ENCODE peak calls at places on chromosomes 11 and 22, in four cellular contexts. One of them, this sample, is unnamed.

GRCh38 chr11:132943737-132944556 is 588.4 kb downstream of the OPCML start:
- DNase-seq in T47D: no peak
- DNase-seq in stimulated activated CD4-positive, alpha-beta T cell treated with anti-CD3 and anti-CD28 coated beads, Interleukin-12 subunit alpha, Interleukin-12 subunit beta, amount 100 ng/mL, for 4 hours: no peak
- DNase-seq in CD4-positive, CD25-positive, alpha-beta regulatory T cell: no peak
- DNase-seq in this sample: peak

GRCh38 chr11:48150213-48150612 is 66.4 kb upstream of the OR4B1 start:
- DNase-seq in stimulated activated CD4-positive, alpha-beta T cell treated with anti-CD3 and anti-CD28 coated beads, Interleukin-12 subunit alpha, Interleukin-12 subunit beta, amount 100 ng/mL, for 4 hours: no peak
- DNase-seq in T47D: no peak
- DNase-seq in CD4-positive, CD25-positive, alpha-beta regulatory T cell: no peak
- DNase-seq in this sample: no peak

GRCh38 chr22:49301398-49302149 is 526.1 kb downstream of the BRD1 start:
- DNase-seq in stimulated activated CD4-positive, alpha-beta T cell treated with anti-CD3 and anti-CD28 coated beads, Interleukin-12 subunit alpha, Interleukin-12 subunit beta, amount 100 ng/mL, for 4 hours: no peak
- DNase-seq in T47D: no peak
- DNase-seq in CD4-positive, CD25-positive, alpha-beta regulatory T cell: no peak
- DNase-seq in this sample: peak

GRCh38 chr11:127656266-127656879 is 655.8 kb upstream of the KIRREL3 start:
- DNase-seq in stimulated activated CD4-positive, alpha-beta T cell treated with anti-CD3 and anti-CD28 coated beads, Interleukin-12 subunit alpha, Interleukin-12 subunit beta, amount 100 ng/mL, for 4 hours: no peak
- DNase-seq in CD4-positive, CD25-positive, alpha-beta regulatory T cell: no peak
- DNase-seq in T47D: no peak
- DNase-seq in this sample: no peak

GRCh38 chr22:25746012-25746373 is 4.0 kb downstream of the MYO18B start:
- DNase-seq in stimulated activated CD4-positive, alpha-beta T cell treated with anti-CD3 and anti-CD28 coated beads, Interleukin-12 subunit alpha, Interleukin-12 subunit beta, amount 100 ng/mL, for 4 hours: no peak
- DNase-seq in CD4-positive, CD25-positive, alpha-beta regulatory T cell: no peak
- DNase-seq in T47D: no peak
- DNase-seq in this sample: no peak

GRCh38 chr11:208177-208916 is 839 bp downstream of the RIC8A start:
- DNase-seq in CD4-positive, CD25-positive, alpha-beta regulatory T cell: peak
- DNase-seq in stimulated activated CD4-positive, alpha-beta T cell treated with anti-CD3 and anti-CD28 coated beads, Interleukin-12 subunit alpha, Interleukin-12 subunit beta, amount 100 ng/mL, for 4 hours: peak
- DNase-seq in T47D: peak
- DNase-seq in this sample: peak

GRCh38 chr22:40397436-40397835 is 27.0 kb downstream of the SGSM3 start:
- DNase-seq in stimulated activated CD4-positive, alpha-beta T cell treated with anti-CD3 and anti-CD28 coated beads, Interleukin-12 subunit alpha, Interleukin-12 subunit beta, amount 100 ng/mL, for 4 hours: no peak
- DNase-seq in CD4-positive, CD25-positive, alpha-beta regulatory T cell: no peak
- DNase-seq in T47D: no peak
- DNase-seq in this sample: no peak

GRCh38 chr11:124759268-124760204 is 2.6 kb downstream of the ESAM start:
- DNase-seq in stimulated activated CD4-positive, alpha-beta T cell treated with anti-CD3 and anti-CD28 coated beads, Interleukin-12 subunit alpha, Interleukin-12 subunit beta, amount 100 ng/mL, for 4 hours: no peak
- DNase-seq in CD4-positive, CD25-positive, alpha-beta regulatory T cell: no peak
- DNase-seq in T47D: no peak
- DNase-seq in this sample: no peak

GRCh38 chr11:133198326-133198725 is 334.0 kb downstream of the OPCML start:
- DNase-seq in CD4-positive, CD25-positive, alpha-beta regulatory T cell: no peak
- DNase-seq in stimulated activated CD4-positive, alpha-beta T cell treated with anti-CD3 and anti-CD28 coated beads, Interleukin-12 subunit alpha, Interleukin-12 subunit beta, amount 100 ng/mL, for 4 hours: no peak
- DNase-seq in T47D: no peak
- DNase-seq in this sample: no peak

GRCh38 chr22:40391417-40391816 is 21.0 kb downstream of the SGSM3 start:
- DNase-seq in CD4-positive, CD25-positive, alpha-beta regulatory T cell: no peak
- DNase-seq in T47D: no peak
- DNase-seq in stimulated activated CD4-positive, alpha-beta T cell treated with anti-CD3 and anti-CD28 coated beads, Interleukin-12 subunit alpha, Interleukin-12 subunit beta, amount 100 ng/mL, for 4 hours: no peak
- DNase-seq in this sample: no peak

GRCh38 chr11:8728566-8728965 is 46.0 kb downstream of the RPL27A start:
- DNase-seq in CD4-positive, CD25-positive, alpha-beta regulatory T cell: no peak
- DNase-seq in T47D: no peak
- DNase-seq in stimulated activated CD4-positive, alpha-beta T cell treated with anti-CD3 and anti-CD28 coated beads, Interleukin-12 subunit alpha, Interleukin-12 subunit beta, amount 100 ng/mL, for 4 hours: no peak
- DNase-seq in this sample: no peak

GRCh38 chr11:44766112-44766971 is 39.6 kb downstream of the TSPAN18 start:
- DNase-seq in CD4-positive, CD25-positive, alpha-beta regulatory T cell: no peak
- DNase-seq in stimulated activated CD4-positive, alpha-beta T cell treated with anti-CD3 and anti-CD28 coated beads, Interleukin-12 subunit alpha, Interleukin-12 subunit beta, amount 100 ng/mL, for 4 hours: no peak
- DNase-seq in T47D: no peak
- DNase-seq in this sample: no peak

GRCh38 chr11:65915821-65916251 is 3.0 kb downstream of the C11orf68 start:
- DNase-seq in CD4-positive, CD25-positive, alpha-beta regulatory T cell: no peak
- DNase-seq in stimulated activated CD4-positive, alpha-beta T cell treated with anti-CD3 and anti-CD28 coated beads, Interleukin-12 subunit alpha, Interleukin-12 subunit beta, amount 100 ng/mL, for 4 hours: no peak
- DNase-seq in T47D: no peak
- DNase-seq in this sample: peak

GRCh38 chr22:46502346-46502745 is 35.1 kb downstream of the CELSR1 start:
- DNase-seq in stimulated activated CD4-positive, alpha-beta T cell treated with anti-CD3 and anti-CD28 coated beads, Interleukin-12 subunit alpha, Interleukin-12 subunit beta, amount 100 ng/mL, for 4 hours: no peak
- DNase-seq in T47D: no peak
- DNase-seq in CD4-positive, CD25-positive, alpha-beta regulatory T cell: no peak
- DNase-seq in this sample: no peak

GRCh38 chr11:424232-424631 is 9.4 kb upstream of the SIGIRR start:
- DNase-seq in stimulated activated CD4-positive, alpha-beta T cell treated with anti-CD3 and anti-CD28 coated beads, Interleukin-12 subunit alpha, Interleukin-12 subunit beta, amount 100 ng/mL, for 4 hours: no peak
- DNase-seq in CD4-positive, CD25-positive, alpha-beta regulatory T cell: no peak
- DNase-seq in T47D: no peak
- DNase-seq in this sample: no peak

GRCh38 chr11:101840720-101841119 is 74.1 kb upstream of the CEP126 start:
- DNase-seq in CD4-positive, CD25-positive, alpha-beta regulatory T cell: no peak
- DNase-seq in T47D: no peak
- DNase-seq in stimulated activated CD4-positive, alpha-beta T cell treated with anti-CD3 and anti-CD28 coated beads, Interleukin-12 subunit alpha, Interleukin-12 subunit beta, amount 100 ng/mL, for 4 hours: no peak
- DNase-seq in this sample: no peak

GRCh38 chr11:77351281-77351905 is 49.9 kb upstream of the GDPD4 start:
- DNase-seq in T47D: no peak
- DNase-seq in stimulated activated CD4-positive, alpha-beta T cell treated with anti-CD3 and anti-CD28 coated beads, Interleukin-12 subunit alpha, Interleukin-12 subunit beta, amount 100 ng/mL, for 4 hours: no peak
- DNase-seq in CD4-positive, CD25-positive, alpha-beta regulatory T cell: no peak
- DNase-seq in this sample: no peak

GRCh38 chr11:117009905-117010605 is 88.2 kb downstream of the SIK3 start:
- DNase-seq in CD4-positive, CD25-positive, alpha-beta regulatory T cell: no peak
- DNase-seq in T47D: no peak
- DNase-seq in stimulated activated CD4-positive, alpha-beta T cell treated with anti-CD3 and anti-CD28 coated beads, Interleukin-12 subunit alpha, Interleukin-12 subunit beta, amount 100 ng/mL, for 4 hours: no peak
- DNase-seq in this sample: no peak

GRCh38 chr11:13335319-13335718 is 57.7 kb downstream of the BMAL1 start:
- DNase-seq in T47D: no peak
- DNase-seq in CD4-positive, CD25-positive, alpha-beta regulatory T cell: peak
- DNase-seq in stimulated activated CD4-positive, alpha-beta T cell treated with anti-CD3 and anti-CD28 coated beads, Interleukin-12 subunit alpha, Interleukin-12 subunit beta, amount 100 ng/mL, for 4 hours: peak
- DNase-seq in this sample: peak

GRCh38 chr11:83191986-83192385 is 1.5 kb upstream of the ANKRD42 start:
- DNase-seq in T47D: no peak
- DNase-seq in stimulated activated CD4-positive, alpha-beta T cell treated with anti-CD3 and anti-CD28 coated beads, Interleukin-12 subunit alpha, Interleukin-12 subunit beta, amount 100 ng/mL, for 4 hours: no peak
- DNase-seq in CD4-positive, CD25-positive, alpha-beta regulatory T cell: no peak
- DNase-seq in this sample: no peak

GRCh38 chr22:50084570-50084969 is 656 bp downstream of the MLC1 start:
- DNase-seq in stimulated activated CD4-positive, alpha-beta T cell treated with anti-CD3 and anti-CD28 coated beads, Interleukin-12 subunit alpha, Interleukin-12 subunit beta, amount 100 ng/mL, for 4 hours: no peak
- DNase-seq in CD4-positive, CD25-positive, alpha-beta regulatory T cell: no peak
- DNase-seq in T47D: no peak
- DNase-seq in this sample: no peak

GRCh38 chr11:13884159-13884799 is 78.2 kb upstream of the SPON1 start:
- DNase-seq in T47D: no peak
- DNase-seq in stimulated activated CD4-positive, alpha-beta T cell treated with anti-CD3 and anti-CD28 coated beads, Interleukin-12 subunit alpha, Interleukin-12 subunit beta, amount 100 ng/mL, for 4 hours: no peak
- DNase-seq in CD4-positive, CD25-positive, alpha-beta regulatory T cell: no peak
- DNase-seq in this sample: no peak

GRCh38 chr11:61701298-61701993 is 21.3 kb downstream of the DAGLA start:
- DNase-seq in T47D: no peak
- DNase-seq in stimulated activated CD4-positive, alpha-beta T cell treated with anti-CD3 and anti-CD28 coated beads, Interleukin-12 subunit alpha, Interleukin-12 subunit beta, amount 100 ng/mL, for 4 hours: no peak
- DNase-seq in CD4-positive, CD25-positive, alpha-beta regulatory T cell: no peak
- DNase-seq in this sample: no peak

GRCh38 chr11:133347988-133348387 is 184.3 kb downstream of the OPCML start:
- DNase-seq in stimulated activated CD4-positive, alpha-beta T cell treated with anti-CD3 and anti-CD28 coated beads, Interleukin-12 subunit alpha, Interleukin-12 subunit beta, amount 100 ng/mL, for 4 hours: no peak
- DNase-seq in CD4-positive, CD25-positive, alpha-beta regulatory T cell: no peak
- DNase-seq in T47D: no peak
- DNase-seq in this sample: no peak

GRCh38 chr11:28303477-28304191 is 195.4 kb downstream of the METTL15 start:
- DNase-seq in T47D: no peak
- DNase-seq in CD4-positive, CD25-positive, alpha-beta regulatory T cell: no peak
- DNase-seq in stimulated activated CD4-positive, alpha-beta T cell treated with anti-CD3 and anti-CD28 coated beads, Interleukin-12 subunit alpha, Interleukin-12 subunit beta, amount 100 ng/mL, for 4 hours: no peak
- DNase-seq in this sample: no peak

GRCh38 chr11:69033431-69033830 is 15.3 kb upstream of the TPCN2 start:
- DNase-seq in CD4-positive, CD25-positive, alpha-beta regulatory T cell: no peak
- DNase-seq in stimulated activated CD4-positive, alpha-beta T cell treated with anti-CD3 and anti-CD28 coated beads, Interleukin-12 subunit alpha, Interleukin-12 subunit beta, amount 100 ng/mL, for 4 hours: no peak
- DNase-seq in T47D: no peak
- DNase-seq in this sample: no peak

GRCh38 chr11:131924446-131925240 is 554.2 kb downstream of the NTM start:
- DNase-seq in stimulated activated CD4-positive, alpha-beta T cell treated with anti-CD3 and anti-CD28 coated beads, Interleukin-12 subunit alpha, Interleukin-12 subunit beta, amount 100 ng/mL, for 4 hours: no peak
- DNase-seq in CD4-positive, CD25-positive, alpha-beta regulatory T cell: no peak
- DNase-seq in T47D: no peak
- DNase-seq in this sample: no peak

GRCh38 chr11:73705053-73705452 is 55.8 kb downstream of the RAB6A start:
- DNase-seq in T47D: no peak
- DNase-seq in CD4-positive, CD25-positive, alpha-beta regulatory T cell: no peak
- DNase-seq in stimulated activated CD4-positive, alpha-beta T cell treated with anti-CD3 and anti-CD28 coated beads, Interleukin-12 subunit alpha, Interleukin-12 subunit beta, amount 100 ng/mL, for 4 hours: no peak
- DNase-seq in this sample: no peak

This sample was measured in dorsolateral prefrontal cortex.